ENCODE peak calls at places on chromosomes 11 and 22, in ten cellular contexts. One of them, this sample, is unnamed. For H3K36me3, the result is how much of the 10 kb centered on the place peaks cover.

GRCh38 chr11:9701799-9702198 is 37.9 kb downstream of the SWAP70 start:
- DNase-seq in Panc1: no peak
- DNase-seq in gastrocnemius medialis: no peak
- DNase-seq in small intestine: no peak
- DNase-seq in stomach: no peak
- DNase-seq in tibial nerve: no peak
- DNase-seq in pancreas: no peak
- DNase-seq in bronchial epithelial cell: no peak
- DNase-seq in Karpas-422: no peak
- DNase-seq in HAP-1: no peak
- DNase-seq in this sample: no peak

GRCh38 chr11:94973099-94973968 is at the start of the genes CWC15 and KDM4D:
- DNase-seq in HAP-1: peak
- DNase-seq in gastrocnemius medialis: peak
- DNase-seq in small intestine: peak
- DNase-seq in stomach: peak
- DNase-seq in Panc1: peak
- DNase-seq in bronchial epithelial cell: peak
- DNase-seq in Karpas-422: peak
- DNase-seq in pancreas: peak
- DNase-seq in tibial nerve: peak
- DNase-seq in this sample: peak

GRCh38 chr11:8356731-8357504 is 93.2 kb upstream of the LMO1 start:
- DNase-seq in pancreas: peak
- DNase-seq in Panc1: no peak
- DNase-seq in Karpas-422: no peak
- DNase-seq in gastrocnemius medialis: no peak
- DNase-seq in small intestine: peak
- DNase-seq in tibial nerve: peak
- DNase-seq in HAP-1: no peak
- DNase-seq in stomach: no peak
- DNase-seq in bronchial epithelial cell: no peak
- DNase-seq in this sample: no peak

GRCh38 chr22:25929479-25929878 is 187.5 kb downstream of the MYO18B start:
- DNase-seq in pancreas: no peak
- DNase-seq in small intestine: no peak
- DNase-seq in Panc1: no peak
- DNase-seq in Karpas-422: no peak
- DNase-seq in HAP-1: no peak
- DNase-seq in gastrocnemius medialis: no peak
- DNase-seq in tibial nerve: no peak
- DNase-seq in bronchial epithelial cell: no peak
- DNase-seq in stomach: no peak
- DNase-seq in this sample: no peak

GRCh38 chr11:12110201-12110713 is at the start of gene MICAL2:
- DNase-seq in tibial nerve: peak
- DNase-seq in bronchial epithelial cell: peak
- DNase-seq in HAP-1: peak
- DNase-seq in gastrocnemius medialis: peak
- DNase-seq in Karpas-422: no peak
- DNase-seq in Panc1: no peak
- DNase-seq in small intestine: peak
- DNase-seq in pancreas: peak
- DNase-seq in stomach: peak
- DNase-seq in this sample: no peak

GRCh38 chr22:49948958-49949913 is 11.3 kb upstream of the PIM3 start:
- DNase-seq in Karpas-422: no peak
- DNase-seq in gastrocnemius medialis: no peak
- DNase-seq in tibial nerve: no peak
- DNase-seq in small intestine: peak
- DNase-seq in HAP-1: no peak
- DNase-seq in bronchial epithelial cell: no peak
- DNase-seq in pancreas: peak
- DNase-seq in stomach: peak
- DNase-seq in Panc1: no peak
- DNase-seq in this sample: no peak

GRCh38 chr22:22753526-22754267 is 109.3 kb downstream of the GGTLC2 start:
- DNase-seq in Karpas-422: peak
- DNase-seq in HAP-1: peak
- DNase-seq in small intestine: peak
- DNase-seq in pancreas: peak
- DNase-seq in stomach: peak
- DNase-seq in Panc1: no peak
- DNase-seq in tibial nerve: peak
- DNase-seq in gastrocnemius medialis: no peak
- DNase-seq in bronchial epithelial cell: peak
- DNase-seq in this sample: no peak

GRCh38 chr22:38861170-38861874 is 10.7 kb downstream of the CBX6 start:
- DNase-seq in tibial nerve: no peak
- DNase-seq in Panc1: no peak
- DNase-seq in bronchial epithelial cell: no peak
- DNase-seq in gastrocnemius medialis: no peak
- DNase-seq in HAP-1: peak
- DNase-seq in Karpas-422: peak
- DNase-seq in small intestine: no peak
- DNase-seq in pancreas: peak
- DNase-seq in stomach: no peak
- DNase-seq in this sample: no peak

GRCh38 chr11:93073508-93074280 is 104.2 kb downstream of the MTNR1B start:
- DNase-seq in tibial nerve: no peak
- DNase-seq in Panc1: no peak
- DNase-seq in stomach: no peak
- DNase-seq in bronchial epithelial cell: no peak
- DNase-seq in Karpas-422: no peak
- DNase-seq in small intestine: no peak
- DNase-seq in pancreas: no peak
- DNase-seq in gastrocnemius medialis: no peak
- DNase-seq in HAP-1: no peak
- DNase-seq in this sample: no peak

GRCh38 chr11:13303668-13304649 is 26.4 kb downstream of the BMAL1 start:
- DNase-seq in Panc1: no peak
- DNase-seq in tibial nerve: peak
- DNase-seq in stomach: no peak
- DNase-seq in pancreas: no peak
- DNase-seq in small intestine: peak
- DNase-seq in gastrocnemius medialis: no peak
- DNase-seq in Karpas-422: peak
- DNase-seq in HAP-1: no peak
- DNase-seq in bronchial epithelial cell: no peak
- DNase-seq in this sample: no peak

GRCh38 chr11:76835030-76835429 is 25.7 kb upstream of the ACER3 start:
- DNase-seq in stomach: no peak
- DNase-seq in gastrocnemius medialis: no peak
- DNase-seq in Panc1: no peak
- DNase-seq in Karpas-422: no peak
- DNase-seq in HAP-1: no peak
- DNase-seq in bronchial epithelial cell: no peak
- DNase-seq in tibial nerve: no peak
- DNase-seq in small intestine: no peak
- DNase-seq in pancreas: no peak
- DNase-seq in this sample: no peak

GRCh38 chr11:57474017-57474750 is 13.9 kb downstream of the RTN4RL2 start:
- DNase-seq in pancreas: no peak
- DNase-seq in Panc1: no peak
- DNase-seq in gastrocnemius medialis: no peak
- DNase-seq in HAP-1: no peak
- DNase-seq in tibial nerve: no peak
- DNase-seq in bronchial epithelial cell: no peak
- DNase-seq in small intestine: no peak
- DNase-seq in Karpas-422: no peak
- DNase-seq in stomach: no peak
- DNase-seq in this sample: no peak

GRCh38 chr22:24554316-24555159 is at the start of gene GUCD1:
- DNase-seq in small intestine: no peak
- DNase-seq in HAP-1: peak
- DNase-seq in gastrocnemius medialis: peak
- DNase-seq in Karpas-422: peak
- DNase-seq in Panc1: no peak
- DNase-seq in bronchial epithelial cell: peak
- DNase-seq in pancreas: peak
- DNase-seq in stomach: peak
- DNase-seq in tibial nerve: no peak
- DNase-seq in this sample: no peak

GRCh38 chr11:93583490-93583889 is 40.3 kb upstream of the SMCO4 start:
- DNase-seq in tibial nerve: no peak
- DNase-seq in Panc1: no peak
- DNase-seq in pancreas: no peak
- DNase-seq in HAP-1: no peak
- DNase-seq in bronchial epithelial cell: no peak
- DNase-seq in gastrocnemius medialis: no peak
- DNase-seq in small intestine: peak
- DNase-seq in Karpas-422: no peak
- DNase-seq in stomach: no peak
- DNase-seq in this sample: no peak

GRCh38 chr11:2169626-2170570 is 1.7 kb downstream of the TH start:
- DNase-seq in stomach: no peak
- DNase-seq in pancreas: no peak
- DNase-seq in small intestine: no peak
- DNase-seq in tibial nerve: no peak
- DNase-seq in bronchial epithelial cell: no peak
- DNase-seq in Panc1: no peak
- DNase-seq in HAP-1: no peak
- DNase-seq in gastrocnemius medialis: no peak
- DNase-seq in Karpas-422: no peak
- DNase-seq in this sample: no peak

GRCh38 chr11:128497057-128497957 is 90.1 kb downstream of the ETS1 start:
- DNase-seq in stomach: no peak
- DNase-seq in bronchial epithelial cell: peak
- DNase-seq in Panc1: peak
- DNase-seq in gastrocnemius medialis: peak
- DNase-seq in tibial nerve: peak
- DNase-seq in small intestine: no peak
- DNase-seq in Karpas-422: peak
- DNase-seq in pancreas: no peak
- DNase-seq in HAP-1: no peak
- DNase-seq in this sample: no peak

GRCh38 chr11:124752471-124753100 is 531 bp upstream of the VSIG2 start:
- DNase-seq in pancreas: no peak
- DNase-seq in Karpas-422: no peak
- DNase-seq in gastrocnemius medialis: no peak
- DNase-seq in Panc1: no peak
- DNase-seq in bronchial epithelial cell: no peak
- DNase-seq in small intestine: no peak
- DNase-seq in stomach: no peak
- DNase-seq in tibial nerve: no peak
- DNase-seq in HAP-1: no peak
- DNase-seq in this sample: no peak

GRCh38 chr11:119745776-119746535 is 17.0 kb upstream of the NECTIN1 start:
- DNase-seq in HAP-1: no peak
- DNase-seq in stomach: no peak
- DNase-seq in Karpas-422: no peak
- DNase-seq in small intestine: no peak
- DNase-seq in tibial nerve: no peak
- DNase-seq in Panc1: no peak
- DNase-seq in pancreas: peak
- DNase-seq in bronchial epithelial cell: no peak
- DNase-seq in gastrocnemius medialis: no peak
- DNase-seq in this sample: no peak

GRCh38 chr11:69115586-69116560 is 39.9 kb upstream of the SMIM38 start:
- DNase-seq in Karpas-422: no peak
- DNase-seq in pancreas: peak
- DNase-seq in bronchial epithelial cell: no peak
- DNase-seq in Panc1: no peak
- DNase-seq in tibial nerve: no peak
- DNase-seq in gastrocnemius medialis: no peak
- DNase-seq in HAP-1: no peak
- DNase-seq in stomach: peak
- DNase-seq in small intestine: peak
- DNase-seq in this sample: no peak
- H3K4me3 ChIP-seq in Karpas-422: no peak
- H3K4me3 ChIP-seq in pancreas: no peak
- H3K4me3 ChIP-seq in bronchial epithelial cell: no peak
- H3K4me3 ChIP-seq in Panc1: no peak
- H3K4me3 ChIP-seq in tibial nerve: no peak
- H3K4me3 ChIP-seq in gastrocnemius medialis: peak
- H3K4me3 ChIP-seq in HAP-1: no peak
- H3K4me3 ChIP-seq in stomach: no peak
- H3K4me3 ChIP-seq in small intestine: no peak
- H3K4me3 ChIP-seq in this sample: no peak

DNA sequence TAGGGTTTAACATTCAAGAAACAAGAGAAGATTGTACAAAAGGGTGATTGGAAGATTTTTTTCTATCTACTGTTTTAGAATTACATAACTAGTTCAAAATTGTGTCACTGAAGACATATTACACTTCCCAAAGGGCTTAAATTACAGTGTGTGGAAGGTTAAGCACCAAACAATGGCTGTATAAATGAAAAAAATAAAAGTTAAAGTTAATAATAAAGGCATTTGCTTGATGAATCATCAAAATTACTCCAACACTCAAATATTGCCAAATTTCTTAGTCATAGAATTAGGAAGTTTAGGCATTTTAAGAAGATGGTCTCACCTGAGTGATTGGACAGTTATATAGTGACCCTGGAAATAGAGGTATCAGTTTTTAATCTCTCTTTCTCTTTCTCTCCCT is 227.6 kb upstream of the CARD18 start:
- DNase-seq in gastrocnemius medialis: no peak
- DNase-seq in pancreas: no peak
- DNase-seq in tibial nerve: no peak
- DNase-seq in stomach: no peak
- DNase-seq in bronchial epithelial cell: peak
- DNase-seq in small intestine: no peak
- DNase-seq in Panc1: no peak
- DNase-seq in HAP-1: no peak
- DNase-seq in Karpas-422: no peak
- DNase-seq in this sample: no peak
- H3K36me3 ChIP-seq in gastrocnemius medialis: under half
- H3K36me3 ChIP-seq in pancreas: under half
- H3K36me3 ChIP-seq in tibial nerve: under half
- H3K36me3 ChIP-seq in stomach: under half
- H3K36me3 ChIP-seq in bronchial epithelial cell: under half
- H3K36me3 ChIP-seq in small intestine: under half
- H3K36me3 ChIP-seq in Panc1: under half
- H3K36me3 ChIP-seq in HAP-1: under half
- H3K36me3 ChIP-seq in Karpas-422: under half
- H3K36me3 ChIP-seq in this sample: under half

DNA sequence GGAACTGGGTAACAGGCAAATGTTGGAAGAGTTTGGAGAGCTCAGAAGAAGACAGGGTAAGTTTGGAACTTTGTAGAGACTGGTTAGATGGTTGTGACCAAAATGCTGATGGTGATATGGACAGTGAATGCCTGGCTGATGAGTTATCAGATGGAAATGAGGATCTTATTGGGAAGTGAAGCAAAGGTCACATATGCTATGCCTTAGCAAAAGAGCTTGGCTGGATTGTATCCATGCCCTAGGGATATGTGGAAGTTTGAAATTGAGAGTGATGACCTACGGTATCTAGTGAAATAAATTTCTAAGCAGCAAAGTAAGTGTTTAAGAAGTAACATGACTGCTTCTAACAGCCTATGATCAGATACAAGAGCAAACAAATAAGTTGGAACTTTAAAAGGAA is 17.8 kb downstream of the BBOX1 start:
- DNase-seq in tibial nerve: no peak
- DNase-seq in bronchial epithelial cell: peak
- DNase-seq in Panc1: no peak
- DNase-seq in pancreas: no peak
- DNase-seq in stomach: no peak
- DNase-seq in Karpas-422: no peak
- DNase-seq in gastrocnemius medialis: no peak
- DNase-seq in HAP-1: no peak
- DNase-seq in small intestine: no peak
- DNase-seq in this sample: no peak
- H3K4me3 ChIP-seq in tibial nerve: no peak
- H3K4me3 ChIP-seq in bronchial epithelial cell: no peak
- H3K4me3 ChIP-seq in Panc1: no peak
- H3K4me3 ChIP-seq in pancreas: no peak
- H3K4me3 ChIP-seq in stomach: no peak
- H3K4me3 ChIP-seq in Karpas-422: no peak
- H3K4me3 ChIP-seq in gastrocnemius medialis: no peak
- H3K4me3 ChIP-seq in HAP-1: no peak
- H3K4me3 ChIP-seq in small intestine: no peak
- H3K4me3 ChIP-seq in this sample: no peak

GRCh38 chr11:69060806-69061712 is 12.3 kb downstream of the TPCN2 start:
- DNase-seq in bronchial epithelial cell: no peak
- DNase-seq in HAP-1: no peak
- DNase-seq in small intestine: no peak
- DNase-seq in pancreas: no peak
- DNase-seq in tibial nerve: no peak
- DNase-seq in Karpas-422: no peak
- DNase-seq in stomach: no peak
- DNase-seq in Panc1: no peak
- DNase-seq in gastrocnemius medialis: no peak
- DNase-seq in this sample: no peak
- H3K36me3 ChIP-seq in bronchial epithelial cell: under half
- H3K36me3 ChIP-seq in HAP-1: under half
- H3K36me3 ChIP-seq in small intestine: under half
- H3K36me3 ChIP-seq in pancreas: under half
- H3K36me3 ChIP-seq in tibial nerve: under half
- H3K36me3 ChIP-seq in Karpas-422: under half
- H3K36me3 ChIP-seq in stomach: half or more
- H3K36me3 ChIP-seq in Panc1: under half
- H3K36me3 ChIP-seq in gastrocnemius medialis: under half
- H3K36me3 ChIP-seq in this sample: under half